ENCODE peak calls at places on chromosomes 4 and X, in five cellular contexts. One of them, this sample, is unnamed.

GRCh38 chr4:138910914-138911336 is 104.7 kb upstream of the NOCT start:
- DNase-seq in mesendoderm: peak; percentile 98
- DNase-seq in mammary epithelial cell: peak; percentile 87
- DNase-seq in right cardiac atrium: peak; percentile 81
- DNase-seq in Peyer's patch: peak; percentile 77
- DNase-seq in this sample: peak; percentile 74

GRCh38 chr4:7238300-7238960 is 46.1 kb downstream of the SORCS2 start:
- DNase-seq in mesendoderm: peak; percentile 48
- DNase-seq in mammary epithelial cell: no peak
- DNase-seq in right cardiac atrium: no peak
- DNase-seq in Peyer's patch: no peak
- DNase-seq in this sample: no peak

GRCh38 chr4:105126311-105127153 is 20.1 kb upstream of the TET2 start:
- DNase-seq in mesendoderm: no peak
- DNase-seq in mammary epithelial cell: no peak
- DNase-seq in right cardiac atrium: no peak
- DNase-seq in Peyer's patch: no peak
- DNase-seq in this sample: no peak

GRCh38 chr4:179465131-179465797 is 2023.0 kb upstream of the AGA start:
- DNase-seq in mesendoderm: peak; percentile 83
- DNase-seq in mammary epithelial cell: no peak
- DNase-seq in right cardiac atrium: no peak
- DNase-seq in Peyer's patch: no peak
- DNase-seq in this sample: no peak

GRCh38 chr4:151952137-151952536 is 191.3 kb upstream of the GATB start:
- DNase-seq in mesendoderm: no peak
- DNase-seq in mammary epithelial cell: no peak
- DNase-seq in right cardiac atrium: no peak
- DNase-seq in Peyer's patch: no peak
- DNase-seq in this sample: no peak

GRCh38 chr4:126603851-126604250 is 1028.9 kb upstream of the INTU start:
- DNase-seq in mesendoderm: no peak
- DNase-seq in mammary epithelial cell: no peak
- DNase-seq in right cardiac atrium: no peak
- DNase-seq in Peyer's patch: no peak
- DNase-seq in this sample: no peak

GRCh38 chr4:31343058-31343457 is 622.9 kb downstream of the PCDH7 start:
- DNase-seq in mesendoderm: peak; percentile 40
- DNase-seq in mammary epithelial cell: no peak
- DNase-seq in right cardiac atrium: no peak
- DNase-seq in Peyer's patch: no peak
- DNase-seq in this sample: no peak

GRCh38 chr4:154709550-154709949 is 34.2 kb upstream of the LRAT start:
- DNase-seq in mesendoderm: no peak
- DNase-seq in mammary epithelial cell: no peak
- DNase-seq in right cardiac atrium: no peak
- DNase-seq in Peyer's patch: no peak
- DNase-seq in this sample: no peak

GRCh38 chr4:19399001-19399400 is 852.7 kb upstream of the SLIT2 start:
- DNase-seq in mesendoderm: no peak
- DNase-seq in mammary epithelial cell: no peak
- DNase-seq in right cardiac atrium: no peak
- DNase-seq in Peyer's patch: no peak
- DNase-seq in this sample: no peak

GRCh38 chr4:171035909-171036308 is 777.3 kb upstream of the GALNTL6 start:
- DNase-seq in mesendoderm: no peak
- DNase-seq in mammary epithelial cell: no peak
- DNase-seq in right cardiac atrium: no peak
- DNase-seq in Peyer's patch: no peak
- DNase-seq in this sample: no peak

GRCh38 chr4:124640037-124640730 is 72.3 kb downstream of the ANKRD50 start:
- DNase-seq in mesendoderm: peak; percentile 59
- DNase-seq in mammary epithelial cell: peak; percentile 88
- DNase-seq in right cardiac atrium: no peak
- DNase-seq in Peyer's patch: no peak
- DNase-seq in this sample: no peak

GRCh38 chr4:110681381-110681780 is 58.5 kb upstream of the PITX2 start:
- DNase-seq in mesendoderm: peak; percentile 90
- DNase-seq in mammary epithelial cell: no peak
- DNase-seq in right cardiac atrium: no peak
- DNase-seq in Peyer's patch: no peak
- DNase-seq in this sample: no peak

GRCh38 chr4:156609421-156609820 is 362.2 kb downstream of the PDGFC start:
- DNase-seq in mesendoderm: peak; percentile 33
- DNase-seq in mammary epithelial cell: no peak
- DNase-seq in right cardiac atrium: peak; percentile 26
- DNase-seq in Peyer's patch: peak; percentile 45
- DNase-seq in this sample: no peak

GRCh38 chr4:98861100-98861499 is 67.8 kb downstream of the EIF4E start:
- DNase-seq in mesendoderm: no peak
- DNase-seq in mammary epithelial cell: no peak
- DNase-seq in right cardiac atrium: no peak
- DNase-seq in Peyer's patch: no peak
- DNase-seq in this sample: no peak

GRCh38 chr4:101346312-101346561 is 1.1 kb downstream of the PPP3CA start:
- DNase-seq in mesendoderm: no peak
- DNase-seq in mammary epithelial cell: no peak
- DNase-seq in right cardiac atrium: no peak
- DNase-seq in Peyer's patch: peak; percentile 74
- DNase-seq in this sample: peak; percentile 62

GRCh38 chr4:151436093-151436518 is 27.1 kb downstream of the FHIP1A start:
- DNase-seq in mesendoderm: no peak
- DNase-seq in mammary epithelial cell: no peak
- DNase-seq in right cardiac atrium: no peak
- DNase-seq in Peyer's patch: no peak
- DNase-seq in this sample: no peak

GRCh38 chr4:7365472-7366179 is 69.1 kb downstream of the PSAPL1 start:
- DNase-seq in mesendoderm: no peak
- DNase-seq in mammary epithelial cell: no peak
- DNase-seq in right cardiac atrium: peak; percentile 32
- DNase-seq in Peyer's patch: no peak
- DNase-seq in this sample: no peak

GRCh38 chr4:40630335-40631021 is 814 bp upstream of the RBM47 start:
- DNase-seq in mesendoderm: peak; percentile 86
- DNase-seq in mammary epithelial cell: no peak
- DNase-seq in right cardiac atrium: peak; percentile 24
- DNase-seq in Peyer's patch: peak; percentile 72
- DNase-seq in this sample: peak; percentile 93

GRCh38 chr4:141972950-141973349 is 336.6 kb downstream of the IL15 start:
- DNase-seq in mesendoderm: peak; percentile 2
- DNase-seq in mammary epithelial cell: no peak
- DNase-seq in right cardiac atrium: no peak
- DNase-seq in Peyer's patch: no peak
- DNase-seq in this sample: no peak

GRCh38 chr4:147198411-147199051 is 252.9 kb upstream of the TTC29 start:
- DNase-seq in mesendoderm: peak; percentile 78
- DNase-seq in mammary epithelial cell: no peak
- DNase-seq in right cardiac atrium: no peak
- DNase-seq in Peyer's patch: no peak
- DNase-seq in this sample: no peak

GRCh38 chr4:156378053-156378665 is 424.5 kb upstream of the CTSO start:
- DNase-seq in mesendoderm: peak; percentile 66
- DNase-seq in mammary epithelial cell: peak; percentile 53
- DNase-seq in right cardiac atrium: no peak
- DNase-seq in Peyer's patch: no peak
- DNase-seq in this sample: peak; percentile 23

GRCh38 chr4:174089711-174090110 is 193.8 kb downstream of the FBXO8 start:
- DNase-seq in mesendoderm: no peak
- DNase-seq in mammary epithelial cell: no peak
- DNase-seq in right cardiac atrium: no peak
- DNase-seq in Peyer's patch: no peak
- DNase-seq in this sample: no peak

GRCh38 chr4:4792516-4792915 is 66.9 kb upstream of the MSX1 start:
- DNase-seq in mesendoderm: no peak
- DNase-seq in mammary epithelial cell: no peak
- DNase-seq in right cardiac atrium: no peak
- DNase-seq in Peyer's patch: no peak
- DNase-seq in this sample: no peak

GRCh38 chr4:150010525-150011126 is 67.6 kb upstream of the DCLK2 start:
- DNase-seq in mesendoderm: peak; percentile 82
- DNase-seq in mammary epithelial cell: peak; percentile 52
- DNase-seq in right cardiac atrium: no peak
- DNase-seq in Peyer's patch: peak; percentile 53
- DNase-seq in this sample: peak; percentile 42

GRCh38 chr4:22191565-22192301 is 243.2 kb upstream of the KCNIP4 start:
- DNase-seq in mesendoderm: peak; percentile 28
- DNase-seq in mammary epithelial cell: no peak
- DNase-seq in right cardiac atrium: no peak
- DNase-seq in Peyer's patch: no peak
- DNase-seq in this sample: no peak

GRCh38 chr4:127698789-127699200 is 31.4 kb upstream of the SLC25A31 start:
- DNase-seq in mesendoderm: no peak
- DNase-seq in mammary epithelial cell: peak; percentile 87
- DNase-seq in right cardiac atrium: no peak
- DNase-seq in Peyer's patch: no peak
- DNase-seq in this sample: no peak

GRCh38 chr4:119564106-119564505 is 64.5 kb downstream of the PDE5A start:
- DNase-seq in mesendoderm: no peak
- DNase-seq in mammary epithelial cell: no peak
- DNase-seq in right cardiac atrium: no peak
- DNase-seq in Peyer's patch: no peak
- DNase-seq in this sample: no peak

GRCh38 chrX:10038585-10038984 is 71.4 kb downstream of the CLDN34 start:
- DNase-seq in mesendoderm: no peak
- DNase-seq in mammary epithelial cell: no peak
- DNase-seq in right cardiac atrium: no peak
- DNase-seq in Peyer's patch: no peak
- DNase-seq in this sample: no peak

GRCh38 chrX:10033360-10034007 is 66.3 kb downstream of the CLDN34 start:
- DNase-seq in mesendoderm: no peak
- DNase-seq in mammary epithelial cell: no peak
- DNase-seq in right cardiac atrium: no peak
- DNase-seq in Peyer's patch: no peak
- DNase-seq in this sample: no peak

GRCh38 chrX:10031743-10032142 is 64.6 kb downstream of the CLDN34 start:
- DNase-seq in mesendoderm: no peak
- DNase-seq in mammary epithelial cell: no peak
- DNase-seq in right cardiac atrium: no peak
- DNase-seq in Peyer's patch: peak; percentile 32
- DNase-seq in this sample: no peak

GRCh38 chrX:10032147-10032546 is 65.0 kb downstream of the CLDN34 start:
- DNase-seq in mesendoderm: no peak
- DNase-seq in mammary epithelial cell: no peak
- DNase-seq in right cardiac atrium: no peak
- DNase-seq in Peyer's patch: no peak
- DNase-seq in this sample: no peak

GRCh38 chrX:10034740-10035260 is 67.6 kb downstream of the CLDN34 start:
- DNase-seq in mesendoderm: no peak
- DNase-seq in mammary epithelial cell: no peak
- DNase-seq in right cardiac atrium: no peak
- DNase-seq in Peyer's patch: no peak
- DNase-seq in this sample: no peak
- H3K4me1 ChIP-seq in mesendoderm: no peaks in the 10 kb centered on the region
- H3K4me1 ChIP-seq in mammary epithelial cell: no peaks in the 10 kb centered on the region
- H3K4me1 ChIP-seq in right cardiac atrium: peaks cover 8% of the 10 kb centered on the region
- H3K4me1 ChIP-seq in Peyer's patch: no peaks in the 10 kb centered on the region
- H3K4me1 ChIP-seq in this sample: no peaks in the 10 kb centered on the region

DNA sequence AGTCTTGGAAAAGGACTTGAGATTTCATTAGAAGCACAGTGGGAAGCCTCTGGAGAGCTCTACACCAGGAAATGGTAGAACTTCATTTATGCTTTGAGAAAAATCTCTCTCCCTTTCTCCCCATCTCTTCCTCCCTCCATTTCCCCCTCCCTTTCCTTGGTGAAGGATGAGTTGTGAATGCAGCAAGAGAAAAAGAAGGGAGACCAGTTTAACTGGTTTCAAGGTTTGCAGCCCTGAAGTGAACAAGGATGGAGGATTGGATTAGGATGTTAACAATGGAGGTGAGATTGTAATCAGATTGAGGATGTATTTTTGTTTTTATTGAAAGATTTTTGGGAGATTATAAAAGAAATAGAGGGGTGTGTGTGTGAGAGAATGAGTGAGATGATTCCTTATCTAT is 99.5 kb downstream of the ANK2 start:
- DNase-seq in mesendoderm: peak; percentile 79
- DNase-seq in mammary epithelial cell: no peak
- DNase-seq in right cardiac atrium: no peak
- DNase-seq in Peyer's patch: no peak
- DNase-seq in this sample: no peak
- H3K4me1 ChIP-seq in mesendoderm: peaks cover 11% of the 10 kb centered on the region
- H3K4me1 ChIP-seq in mammary epithelial cell: no peaks in the 10 kb centered on the region
- H3K4me1 ChIP-seq in right cardiac atrium: peaks cover 6% of the 10 kb centered on the region
- H3K4me1 ChIP-seq in Peyer's patch: no peaks in the 10 kb centered on the region
- H3K4me1 ChIP-seq in this sample: no peaks in the 10 kb centered on the region

GRCh38 chrX:129786210-129786651 is 6.5 kb downstream of the SASH3 start:
- DNase-seq in mesendoderm: no peak
- DNase-seq in mammary epithelial cell: no peak
- DNase-seq in right cardiac atrium: no peak
- DNase-seq in Peyer's patch: peak; percentile 68
- DNase-seq in this sample: no peak

GRCh38 chrX:129785160-129785947 is 5.6 kb downstream of the SASH3 start:
- DNase-seq in mesendoderm: no peak
- DNase-seq in mammary epithelial cell: no peak
- DNase-seq in right cardiac atrium: no peak
- DNase-seq in Peyer's patch: no peak
- DNase-seq in this sample: no peak

GRCh38 chrX:129788527-129788926 is 8.8 kb downstream of the SASH3 start:
- DNase-seq in mesendoderm: no peak
- DNase-seq in mammary epithelial cell: no peak
- DNase-seq in right cardiac atrium: no peak
- DNase-seq in Peyer's patch: no peak
- DNase-seq in this sample: no peak

GRCh38 chrX:129790146-129790545 is 10.4 kb downstream of the SASH3 start:
- DNase-seq in mesendoderm: no peak
- DNase-seq in mammary epithelial cell: no peak
- DNase-seq in right cardiac atrium: no peak
- DNase-seq in Peyer's patch: no peak
- DNase-seq in this sample: no peak

DNA sequence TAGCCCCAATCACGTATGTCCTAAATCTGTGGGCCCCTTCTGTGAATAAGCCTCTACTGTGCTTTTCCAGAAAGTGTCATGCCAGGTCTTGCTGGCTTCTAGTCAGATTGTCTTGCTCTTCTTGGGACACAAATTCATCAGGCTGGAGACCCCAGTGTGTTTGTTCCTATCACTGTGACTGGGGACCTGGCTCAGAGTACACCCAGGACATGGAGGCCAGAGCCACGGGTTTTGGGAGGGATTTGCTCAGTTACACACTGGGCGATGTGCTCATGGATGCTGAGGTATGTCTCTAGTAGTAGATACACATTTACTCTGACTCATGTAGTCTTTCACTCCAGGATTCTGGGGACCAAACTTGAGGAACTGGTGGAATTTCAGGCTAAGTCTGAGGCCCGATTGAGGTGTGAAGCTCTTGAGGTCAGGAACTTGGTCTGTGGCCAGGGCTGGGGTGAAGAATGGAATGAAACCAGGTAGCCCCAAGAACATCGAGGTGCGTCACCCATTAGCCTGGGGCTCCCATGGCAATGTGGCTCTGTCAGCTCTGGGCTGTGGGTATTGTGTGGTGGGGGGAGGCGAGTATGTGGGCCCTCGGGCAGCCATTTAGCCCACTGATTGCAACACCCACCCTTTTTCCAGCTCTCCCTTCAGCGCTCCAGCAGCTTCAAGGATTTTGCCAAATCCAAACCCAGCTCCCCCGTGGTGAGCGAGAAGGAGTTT is 7.7 kb downstream of the SASH3 start:
- DNase-seq in mesendoderm: peak; percentile 35
- DNase-seq in mammary epithelial cell: no peak
- DNase-seq in right cardiac atrium: no peak
- DNase-seq in Peyer's patch: no peak
- DNase-seq in this sample: no peak
- H3K4me1 ChIP-seq in mesendoderm: no peaks in the 10 kb centered on the region
- H3K4me1 ChIP-seq in mammary epithelial cell: no peaks in the 10 kb centered on the region
- H3K4me1 ChIP-seq in right cardiac atrium: no peaks in the 10 kb centered on the region
- H3K4me1 ChIP-seq in Peyer's patch: no peaks in the 10 kb centered on the region
- H3K4me1 ChIP-seq in this sample: no peaks in the 10 kb centered on the region

GRCh38 chr4:8544282-8544681 is 35.9 kb upstream of the GPR78 start:
- DNase-seq in mesendoderm: no peak
- DNase-seq in mammary epithelial cell: no peak
- DNase-seq in right cardiac atrium: no peak
- DNase-seq in Peyer's patch: no peak
- DNase-seq in this sample: no peak
- H3K4me1 ChIP-seq in mesendoderm: peaks cover 3% of the 10 kb centered on the region
- H3K4me1 ChIP-seq in mammary epithelial cell: peaks cover 14% of the 10 kb centered on the region
- H3K4me1 ChIP-seq in right cardiac atrium: no peaks in the 10 kb centered on the region
- H3K4me1 ChIP-seq in Peyer's patch: no peaks in the 10 kb centered on the region
- H3K4me1 ChIP-seq in this sample: no peaks in the 10 kb centered on the region

This sample was measured in colonic mucosa.